ENCODE peak calls at places on chromosomes 5 and 9, in nine cellular contexts. H is mesendoderm, L is spleen, K is GM23248, D is left lung, Y is bronchial epithelial cell, B is aorta, Q is A549, F is H7. I is an unnamed sample.

GRCh38 chr9:132538071-132538470 is 44.3 kb upstream of the BARHL1 start:
- DNase-seq in H (no peak), L (no peak), K (no peak), D (no peak), Y (no peak), B (no peak), Q (no peak), F (no peak), I (no peak)

GRCh38 chr5:53892236-53892635 is 331.8 kb downstream of the NDUFS4 start:
- DNase-seq in H (no peak), L (no peak), K (peak), D (no peak), Y (no peak), B (no peak), Q (no peak), F (no peak), I (no peak)

GRCh38 chr9:113454914-113455761 is 8.4 kb upstream of the RGS3 start:
- DNase-seq in H (peak), L (no peak), K (peak), D (no peak), Y (peak), B (peak), Q (no peak), F (no peak), I (peak)

GRCh38 chr5:59760798-59761348 is 132.7 kb downstream of the PDE4D start:
- DNase-seq in H (no peak), L (no peak), K (peak), D (no peak), Y (peak), B (no peak), Q (no peak), F (no peak), I (no peak)

GRCh38 chr5:169027456-169028118 is 273.4 kb downstream of the SLIT3 start:
- DNase-seq in H (peak), L (no peak), K (no peak), D (no peak), Y (no peak), B (peak), Q (no peak), F (no peak), I (no peak)

GRCh38 chr9:22683393-22684075 is 236.9 kb downstream of the DMRTA1 start:
- DNase-seq in H (peak), L (no peak), K (peak), D (no peak), Y (peak), B (no peak), Q (no peak), F (no peak), I (no peak)

GRCh38 chr9:18587988-18588387 is 114.0 kb downstream of the ADAMTSL1 start:
- DNase-seq in H (no peak), L (no peak), K (peak), D (no peak), Y (no peak), B (no peak), Q (no peak), F (no peak), I (no peak)

GRCh38 chr5:173229966-173230740 is 4.9 kb downstream of the NKX2-5 start:
- DNase-seq in H (no peak), L (peak), K (no peak), D (no peak), Y (no peak), B (no peak), Q (no peak), F (peak), I (no peak)

GRCh38 chr5:28710360-28710759 is 1672.0 kb upstream of the CDH9 start:
- DNase-seq in H (peak), L (no peak), K (no peak), D (no peak), Y (no peak), B (no peak), Q (no peak), F (no peak), I (no peak)

GRCh38 chr9:132260846-132261245 is 93.9 kb downstream of the SETX start:
- DNase-seq in H (no peak), L (no peak), K (no peak), D (no peak), Y (no peak), B (no peak), Q (no peak), F (no peak), I (no peak)

GRCh38 chr5:43066799-43067741 is 27.0 kb upstream of the ANXA2R start:
- DNase-seq in H (peak), L (peak), K (peak), D (peak), Y (peak), B (peak), Q (peak), F (peak), I (peak)

GRCh38 chr5:137073192-137073591 is 425.9 kb downstream of the SPOCK1 start:
- DNase-seq in H (no peak), L (no peak), K (peak), D (no peak), Y (peak), B (no peak), Q (no peak), F (no peak), I (no peak)

GRCh38 chr5:141149812-141150211 is at the start of gene PCDHB6:
- DNase-seq in H (peak), L (no peak), K (peak), D (no peak), Y (peak), B (no peak), Q (peak), F (peak), I (no peak)

GRCh38 chr5:96226941-96227552 is 206.0 kb downstream of the PCSK1 start:
- DNase-seq in H (no peak), L (no peak), K (peak), D (no peak), Y (peak), B (peak), Q (no peak), F (no peak), I (no peak)

GRCh38 chr5:141338538-141339306 is at the start of gene PCDHGA2:
- DNase-seq in H (peak), L (no peak), K (peak), D (no peak), Y (peak), B (no peak), Q (peak), F (peak), I (no peak)

GRCh38 chr5:154197801-154198461 is 7.4 kb downstream of the GALNT10 start:
- DNase-seq in H (no peak), L (no peak), K (peak), D (no peak), Y (peak), B (no peak), Q (peak), F (no peak), I (peak)

GRCh38 chr5:111511174-111512025 is 935 bp downstream of the STARD4 start:
- DNase-seq in H (peak), L (no peak), K (peak), D (no peak), Y (peak), B (no peak), Q (no peak), F (no peak), I (no peak)

DNA sequence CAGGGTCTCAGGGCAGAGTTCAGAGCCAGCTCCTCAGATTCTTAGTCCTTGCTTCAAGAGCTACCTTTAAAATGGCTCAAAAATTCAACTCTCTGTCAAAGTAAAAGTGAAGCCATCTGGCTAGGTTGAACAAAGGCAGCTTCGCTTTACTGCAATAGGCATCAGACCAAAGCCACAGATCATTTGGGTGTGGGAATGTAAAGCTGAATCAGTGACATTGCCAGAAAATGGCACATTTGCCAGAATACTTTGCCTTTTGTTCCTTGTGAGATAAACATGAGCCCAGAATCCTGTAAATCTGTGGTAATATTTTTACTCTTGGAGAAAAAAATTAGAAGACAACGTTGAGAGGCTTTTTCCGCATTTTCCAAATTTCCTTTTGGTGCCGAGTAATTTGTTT is 210.5 kb downstream of the PALM2AKAP2 start:
- DNase-seq in H (no peak), L (no peak), K (peak), D (no peak), Y (no peak), B (no peak), Q (no peak), F (no peak), I (no peak)
- H3K4me3 ChIP-seq in H (no peak), L (no peak), K (no peak), D (no peak), Y (no peak), B (no peak), Q (no peak), F (no peak), I (no peak)

DNA sequence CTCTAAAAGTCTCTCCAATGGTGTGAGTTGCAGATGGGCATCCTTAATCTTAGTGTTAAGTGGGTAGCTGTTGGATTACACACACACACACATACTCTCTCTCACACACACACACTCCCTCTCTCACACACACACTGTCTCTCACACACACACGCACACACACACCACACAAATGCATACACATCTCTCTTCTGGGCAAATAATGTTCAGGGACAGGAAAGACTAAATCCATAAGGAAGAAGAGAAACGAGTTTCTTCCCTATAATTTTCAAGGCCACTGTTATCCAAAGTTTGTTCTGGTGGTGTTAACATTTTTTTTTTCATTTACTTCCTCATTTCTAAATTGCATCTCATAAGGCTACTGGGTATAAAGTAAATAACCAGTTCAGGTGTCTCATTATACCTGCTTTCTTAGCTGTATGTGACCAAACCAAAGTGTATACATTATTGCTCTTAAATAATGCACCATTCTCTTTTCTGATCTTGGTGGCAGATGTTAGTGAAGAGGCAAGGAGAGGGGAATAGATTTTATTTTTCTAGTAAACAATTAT is 22.5 kb upstream of the CCNH start:
- DNase-seq in H (no peak), L (no peak), K (no peak), D (no peak), Y (no peak), B (no peak), Q (no peak), F (no peak), I (no peak)
- H3K4me3 ChIP-seq in H (no peak), L (no peak), K (no peak), D (no peak), Y (no peak), B (no peak), Q (no peak), F (no peak), I (no peak)

DNA sequence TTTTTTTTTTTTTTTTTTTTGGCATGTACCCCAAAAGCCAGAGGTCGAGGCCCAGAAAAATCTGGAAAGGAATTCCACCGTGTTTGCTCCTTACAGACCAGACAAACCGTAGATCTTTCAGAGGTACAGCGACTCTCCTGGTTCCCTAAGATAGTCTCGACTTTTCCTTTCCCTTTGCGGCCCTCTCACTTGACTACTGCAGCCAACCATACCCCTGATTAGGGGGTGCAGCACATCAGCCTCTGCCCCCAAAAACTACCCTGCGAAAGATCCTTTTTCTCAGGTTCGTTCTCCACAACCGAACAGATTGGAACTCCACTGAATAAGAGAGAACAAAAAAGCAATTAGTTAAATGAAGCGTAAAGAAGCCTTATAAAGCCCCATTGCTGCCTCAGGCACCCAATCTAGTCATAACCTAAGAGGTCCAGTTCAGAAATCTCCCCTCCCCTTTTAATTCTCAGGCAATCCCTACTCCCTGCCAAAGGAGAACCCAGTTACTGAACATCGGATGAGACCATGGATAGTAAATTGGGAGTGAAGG is 376 bp upstream of the TICAM2 start:
- DNase-seq in H (no peak), L (no peak), K (no peak), D (no peak), Y (peak), B (no peak), Q (no peak), F (peak), I (no peak)
- H3K4me3 ChIP-seq in H (no peak), L (peak), K (peak), D (peak), Y (peak), B (peak), Q (peak), F (peak), I (peak)

GRCh38 chr5:40678021-40678939 is 1.4 kb upstream of the PTGER4 start:
- DNase-seq in H (no peak), L (no peak), K (no peak), D (no peak), Y (peak), B (no peak), Q (no peak), F (no peak), I (no peak)

GRCh38 chr5:40676643-40677333 is 2.9 kb upstream of the PTGER4 start:
- DNase-seq in H (peak), L (no peak), K (peak), D (no peak), Y (peak), B (no peak), Q (no peak), F (peak), I (no peak)

GRCh38 chr5:40675396-40676133 is 4.2 kb upstream of the PTGER4 start:
- DNase-seq in H (no peak), L (no peak), K (no peak), D (no peak), Y (no peak), B (no peak), Q (no peak), F (no peak), I (peak)

GRCh38 chr5:40679071-40679997 is at the start of gene PTGER4:
- DNase-seq in H (peak), L (peak), K (peak), D (peak), Y (peak), B (peak), Q (peak), F (peak), I (peak)

DNA sequence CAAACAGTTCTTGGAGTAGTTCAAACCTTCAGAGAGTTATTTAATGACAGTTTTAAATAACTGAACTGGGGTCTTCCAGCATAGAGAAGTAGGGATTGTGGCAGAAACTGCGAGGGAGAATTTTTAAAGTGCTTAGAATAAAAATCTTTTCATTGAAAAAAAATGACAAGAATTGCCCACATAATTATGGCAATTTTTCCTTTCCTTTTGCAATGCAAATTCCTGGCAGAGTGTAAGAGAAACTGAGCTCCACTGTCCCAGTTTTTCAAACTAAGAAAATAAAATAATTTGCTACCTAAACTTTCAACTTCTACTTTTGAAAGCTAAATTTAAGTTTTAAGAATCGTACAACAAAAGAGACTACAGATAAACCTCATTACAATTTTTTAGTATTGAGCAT is 2.3 kb upstream of the PTGER4 start:
- DNase-seq in H (no peak), L (no peak), K (peak), D (no peak), Y (no peak), B (no peak), Q (no peak), F (no peak), I (no peak)
- H3K4me3 ChIP-seq in H (no peak), L (no peak), K (peak), D (no peak), Y (no peak), B (no peak), Q (no peak), F (no peak), I (peak)

DNA sequence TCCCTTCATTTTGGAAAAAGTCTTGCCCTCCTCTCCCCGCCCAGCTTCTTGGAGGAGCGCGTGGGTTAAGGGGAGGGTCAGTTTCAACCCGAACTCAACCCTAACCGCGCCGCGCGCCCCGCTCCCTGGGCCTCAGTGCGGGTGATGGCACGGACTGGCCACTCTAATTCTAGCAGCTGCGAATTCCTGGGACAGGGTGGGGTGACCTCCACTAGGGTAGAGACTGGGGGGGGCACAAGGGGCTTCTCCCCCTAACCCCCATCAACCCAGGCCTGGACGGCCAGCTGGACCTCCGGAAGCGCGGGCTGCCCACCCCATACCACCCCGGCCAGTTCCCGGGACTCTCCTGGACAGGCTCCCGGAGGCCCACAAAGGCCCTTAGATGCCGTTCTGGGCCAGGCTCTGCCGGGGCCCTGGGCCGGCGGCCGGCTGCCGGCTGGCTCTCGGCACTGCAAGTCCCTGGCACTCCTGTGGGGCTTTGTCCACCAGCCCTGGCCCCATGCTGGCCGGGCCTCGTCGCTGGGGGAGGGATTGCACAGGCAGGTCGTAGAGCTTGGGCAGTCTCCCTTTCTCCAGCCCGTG is 7.2 kb upstream of the PSD2 start:
- DNase-seq in H (no peak), L (no peak), K (peak), D (no peak), Y (no peak), B (no peak), Q (no peak), F (peak), I (no peak)
- H3K4me3 ChIP-seq in H (no peak), L (peak), K (peak), D (peak), Y (peak), B (no peak), Q (peak), F (peak), I (no peak)

GRCh38 chr5:65916636-65917035 is 9.7 kb upstream of the ERBIN start:
- DNase-seq in H (no peak), L (no peak), K (no peak), D (no peak), Y (no peak), B (no peak), Q (no peak), F (no peak), I (no peak)
- H3K4me3 ChIP-seq in H (no peak), L (no peak), K (no peak), D (no peak), Y (no peak), B (no peak), Q (no peak), F (no peak), I (no peak)

GRCh38 chr9:135958485-135958884 is 2.7 kb downstream of the UBAC1 start:
- DNase-seq in H (no peak), L (no peak), K (no peak), D (no peak), Y (no peak), B (peak), Q (no peak), F (no peak), I (no peak)

GRCh38 chr9:135961277-135961705 is at the start of gene UBAC1:
- DNase-seq in H (peak), L (peak), K (peak), D (peak), Y (peak), B (peak), Q (peak), F (peak), I (peak)

GRCh38 chr9:135961811-135962695 is 880 bp upstream of the UBAC1 start:
- DNase-seq in H (no peak), L (no peak), K (no peak), D (no peak), Y (no peak), B (no peak), Q (no peak), F (peak), I (no peak)

GRCh38 chr9:135959814-135960213 is 1.4 kb downstream of the UBAC1 start:
- DNase-seq in H (no peak), L (no peak), K (peak), D (no peak), Y (peak), B (no peak), Q (no peak), F (no peak), I (no peak)

DNA sequence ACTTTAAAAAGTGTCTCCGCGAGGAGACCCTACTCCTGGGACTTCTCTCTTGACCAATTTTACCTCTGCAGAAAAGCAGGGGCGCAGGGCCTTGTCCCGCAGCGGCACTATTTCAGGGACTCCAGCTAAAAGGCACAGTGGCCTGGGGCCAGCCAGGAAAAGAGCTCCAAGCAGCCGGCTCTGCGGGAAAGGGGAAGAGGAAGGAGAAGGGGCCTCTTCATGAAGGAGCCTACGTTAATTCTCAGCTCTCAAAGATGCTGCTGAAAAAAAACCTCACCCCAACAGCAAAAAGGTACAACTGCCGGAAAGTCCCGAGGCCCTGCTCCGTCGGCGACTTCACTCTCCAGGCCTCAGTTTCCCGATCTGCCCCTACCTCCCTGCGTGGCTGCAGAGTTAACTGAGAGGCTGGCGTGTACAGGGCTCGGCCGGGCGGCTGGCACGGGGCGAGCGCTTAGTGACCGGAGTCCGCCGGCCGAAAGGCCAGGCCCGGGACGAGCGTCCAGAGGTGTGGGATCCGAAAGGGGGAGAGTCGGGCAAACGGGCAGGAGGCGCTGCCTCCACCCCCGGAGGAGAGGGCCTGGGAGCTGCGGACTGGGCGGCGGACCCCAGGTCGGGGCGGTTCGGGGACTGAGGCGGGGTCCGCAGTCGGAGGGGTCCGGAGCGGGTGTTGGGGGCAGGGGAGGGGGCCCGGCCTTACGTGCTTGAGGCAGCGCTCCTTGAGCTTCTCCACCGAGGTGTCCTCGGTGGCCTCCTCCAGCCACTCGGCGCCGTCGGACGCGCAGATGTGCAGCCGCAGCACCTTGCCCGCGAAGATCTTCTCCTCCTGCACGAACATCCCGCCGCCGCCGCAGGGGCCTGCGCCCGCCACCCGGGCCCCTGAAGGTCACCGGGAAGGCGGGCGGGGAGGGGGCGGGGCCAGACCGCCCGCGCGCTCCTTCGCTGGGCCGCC is 571 bp downstream of the UBAC1 start:
- DNase-seq in H (no peak), L (no peak), K (peak), D (no peak), Y (no peak), B (peak), Q (peak), F (peak), I (no peak)
- H3K4me3 ChIP-seq in H (peak), L (peak), K (peak), D (peak), Y (peak), B (peak), Q (peak), F (peak), I (peak)

I was measured in CD4-positive, CD25-positive, alpha-beta regulatory T cell.